ENCODE peak calls at places on chromosomes 3 and 15, in seven cellular contexts. T is AG10803, U is IMR-90, N is A549, I is A673, A is colonic mucosa, O is adrenal gland. C is an unnamed sample.

GRCh38 chr3:187017511-187018230 is 87.3 kb downstream of the ST6GAL1 start:
- DNase-seq in T (no peak), I (no peak), N (no peak), A (peak), O (no peak), U (no peak), C (no peak)

GRCh38 chr3:150292891-150293290 is 115.2 kb upstream of the TSC22D2 start:
- DNase-seq in O (no peak), U (peak), T (peak), N (no peak), I (no peak), A (no peak), C (peak)

GRCh38 chr3:59812778-59813558 is 763.1 kb upstream of the CFAP20DC start:
- DNase-seq in A (no peak), U (peak), N (no peak), I (no peak), O (no peak), T (peak), C (no peak)

GRCh38 chr15:41661078-41661528 is 898 bp downstream of the MGA start:
- DNase-seq in A (no peak), O (no peak), T (no peak), I (no peak), U (no peak), N (no peak), C (no peak)

GRCh38 chr3:116444099-116444700 is 1.1 kb downstream of the LSAMP start:
- DNase-seq in N (no peak), U (peak), I (peak), O (no peak), A (no peak), T (no peak), C (no peak)

GRCh38 chr3:55587476-55587875 is 100.4 kb upstream of the WNT5A start:
- DNase-seq in I (peak), O (no peak), T (no peak), U (peak), N (no peak), A (no peak), C (no peak)

GRCh38 chr3:188720636-188721035 is 451.1 kb upstream of the TPRG1 start:
- DNase-seq in T (peak), A (no peak), I (no peak), O (no peak), U (peak), N (peak), C (peak)

GRCh38 chr3:183244981-183245476 is 8.0 kb upstream of the B3GNT5 start:
- DNase-seq in O (no peak), I (no peak), T (no peak), A (no peak), N (no peak), U (no peak), C (no peak)

GRCh38 chr3:132417695-132418520 is 606 bp downstream of the DNAJC13 start:
- DNase-seq in O (peak), I (peak), T (peak), U (peak), N (peak), A (peak), C (peak)

GRCh38 chr3:47984089-47984759 is 32.0 kb downstream of the MAP4 start:
- DNase-seq in A (no peak), O (peak), T (peak), U (peak), N (no peak), I (peak), C (peak)

GRCh38 chr15:29934251-29934650 is 112.0 kb upstream of the TJP1 start:
- DNase-seq in I (no peak), U (peak), A (no peak), N (peak), T (peak), O (no peak), C (peak)

GRCh38 chr15:53226559-53226958 is 436.4 kb upstream of the ONECUT1 start:
- DNase-seq in N (no peak), O (no peak), T (no peak), I (no peak), U (no peak), A (no peak), C (no peak)

GRCh38 chr3:142224482-142225072 is 808 bp downstream of the GK5 start:
- DNase-seq in A (no peak), O (peak), T (peak), U (no peak), N (no peak), I (no peak), C (no peak)

GRCh38 chr15:40511472-40512133 is 40.8 kb downstream of the CHST14 start:
- DNase-seq in I (no peak), N (peak), A (peak), O (peak), T (peak), U (no peak), C (peak)

GRCh38 chr3:15051531-15051930 is 13.6 kb downstream of the MRPS25 start:
- DNase-seq in U (peak), O (peak), N (peak), T (peak), A (peak), I (peak), C (peak)

GRCh38 chr3:1037631-1038030 is 55.2 kb upstream of the CNTN6 start:
- DNase-seq in U (no peak), T (no peak), A (no peak), O (no peak), I (no peak), N (no peak), C (no peak)

GRCh38 chr3:161852744-161853143 is 356.1 kb downstream of the OTOL1 start:
- DNase-seq in A (no peak), T (no peak), O (no peak), I (no peak), U (no peak), N (no peak), C (no peak)

GRCh38 chr3:161854232-161854771 is 357.7 kb downstream of the OTOL1 start:
- DNase-seq in O (no peak), A (peak), I (peak), N (no peak), U (peak), T (peak), C (peak)

GRCh38 chr3:161851941-161852566 is 355.4 kb downstream of the OTOL1 start:
- DNase-seq in T (peak), I (peak), N (peak), O (peak), U (peak), A (peak), C (peak)
- TF ChIP-seq CTCF in T (peak), I (peak), N (peak), O (peak), U (peak), A (peak), C (peak)

DNA sequence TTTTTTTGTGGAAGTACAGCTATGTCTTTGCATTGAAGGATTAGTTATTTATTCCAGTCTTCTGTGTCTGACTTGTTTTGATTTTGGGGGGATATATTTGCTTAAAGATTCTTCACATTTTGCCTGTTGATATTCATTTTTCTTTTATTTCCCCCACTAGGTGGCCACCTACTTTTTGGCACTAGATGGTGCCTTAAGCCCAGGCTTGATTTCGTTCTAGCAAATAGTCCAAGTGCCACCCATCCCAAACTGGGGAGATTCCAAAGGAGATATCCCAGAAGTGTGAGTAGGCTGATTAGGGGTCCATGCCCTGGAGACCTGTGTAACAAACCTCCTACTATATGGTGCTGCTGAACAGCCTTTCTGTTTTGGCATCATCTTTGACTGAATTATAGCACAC is 80.0 kb upstream of the SPATA16 start:
- DNase-seq in T (peak), O (no peak), I (peak), A (no peak), U (no peak), N (peak), C (no peak)
- H3K4me3 ChIP-seq in T (no peak), O (no peak), I (no peak), A (no peak), U (no peak), N (no peak), C (no peak)

GRCh38 chr3:107431298-107432012 is 54.2 kb downstream of the CCDC54 start:
- DNase-seq in T (peak), N (peak), I (peak), U (peak), A (peak), O (peak), C (peak)
- TF ChIP-seq CTCF in T (no peak), N (no peak), I (no peak), U (no peak), A (no peak), O (no peak), C (no peak)

DNA sequence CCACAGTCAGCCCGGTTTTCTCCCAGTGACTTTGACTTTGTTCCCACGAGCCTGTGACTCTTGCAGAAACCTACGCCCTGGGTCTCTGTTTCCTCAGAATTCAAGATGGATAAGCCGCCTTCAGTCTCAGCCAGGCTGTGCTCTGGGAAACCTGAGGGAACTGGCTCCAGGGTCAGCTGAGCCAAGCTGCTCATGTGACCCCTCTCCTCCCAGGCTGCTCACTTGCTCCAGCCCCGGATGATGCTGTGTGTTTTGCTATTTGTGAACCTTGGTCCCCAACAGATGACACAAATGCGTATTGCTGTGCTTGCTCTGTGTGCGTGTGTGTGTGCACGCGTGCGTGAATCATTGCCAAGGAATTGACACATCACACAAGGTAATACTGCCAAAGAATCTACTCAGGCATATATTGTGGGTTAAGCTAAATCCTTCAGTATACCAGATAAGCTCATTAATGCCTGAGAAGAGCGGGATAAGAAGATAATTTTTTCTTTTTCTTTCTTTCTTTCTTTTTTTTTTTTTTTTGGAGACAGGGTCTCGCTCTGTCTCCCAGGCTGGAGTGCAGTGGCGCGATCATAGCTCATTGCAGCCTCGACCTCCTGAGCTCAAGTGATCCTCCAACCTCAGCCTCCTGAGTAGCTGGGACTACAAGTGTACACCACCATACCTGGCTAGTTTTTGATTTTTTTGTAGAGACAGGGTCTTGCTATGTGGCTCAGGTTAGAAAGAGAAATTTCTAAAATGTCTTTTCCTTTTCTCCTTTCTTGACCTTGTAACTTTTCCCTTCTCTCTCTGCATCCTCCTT is 29.2 kb upstream of the UMPS start:
- DNase-seq in N (no peak), O (peak), I (no peak), U (peak), T (peak), A (no peak), C (peak)
- H3K4me3 ChIP-seq in N (no peak), O (no peak), I (no peak), U (no peak), T (no peak), A (no peak), C (no peak)

DNA sequence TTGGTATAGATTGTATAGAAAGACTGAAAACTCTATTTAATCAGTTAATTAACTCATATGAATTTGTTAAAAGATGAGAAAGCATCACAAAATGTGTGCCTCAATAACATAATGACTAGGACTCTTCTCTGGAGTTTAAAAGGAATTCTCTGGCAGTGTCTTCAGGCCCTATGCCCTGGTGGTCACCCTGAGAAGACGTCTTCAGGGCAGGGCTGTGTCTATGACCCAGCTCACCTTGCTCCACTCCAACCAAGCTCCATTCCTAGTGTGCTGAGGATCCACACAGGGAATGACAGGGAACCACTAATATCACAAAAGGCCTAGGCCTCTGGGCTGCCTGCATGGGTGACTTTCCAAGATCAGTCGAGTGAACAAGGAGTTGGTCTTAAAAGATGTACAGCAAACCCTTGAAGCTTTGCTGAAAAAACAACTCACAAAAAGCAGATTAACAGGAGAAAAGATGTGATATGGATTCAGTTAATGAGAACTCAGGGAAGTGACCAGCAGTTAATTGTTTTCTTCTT is 156.6 kb downstream of the SNRK start:
- DNase-seq in T (no peak), O (no peak), N (no peak), A (no peak), U (no peak), I (no peak), C (no peak)
- TF ChIP-seq CTCF in T (no peak), O (no peak), N (no peak), A (no peak), U (no peak), I (no peak), C (no peak)

DNA sequence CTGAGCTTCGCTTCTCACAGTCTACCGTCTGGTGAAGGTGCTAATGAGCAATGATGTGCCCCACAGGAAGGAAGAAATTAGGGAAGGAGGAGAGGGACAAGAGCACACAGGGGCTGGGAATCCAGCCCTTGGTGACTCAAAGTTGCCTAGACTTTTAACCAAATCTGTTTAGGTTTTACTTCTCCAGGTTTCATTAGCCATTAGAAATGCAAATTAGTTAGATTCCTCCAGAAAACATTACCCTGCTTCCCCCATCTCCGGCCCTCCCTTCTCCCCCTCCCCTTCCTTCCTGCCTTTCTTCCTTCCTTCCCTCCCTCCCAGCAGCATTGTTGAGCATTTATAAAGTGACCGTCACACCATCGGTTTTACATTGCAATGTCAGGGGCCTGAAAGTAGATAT is 59.3 kb upstream of the UBE2E1 start:
- DNase-seq in U (no peak), T (no peak), N (no peak), A (no peak), O (no peak), I (peak), C (no peak)
- H3K4me3 ChIP-seq in U (no peak), T (no peak), N (no peak), A (no peak), O (no peak), I (no peak), C (no peak)

DNA sequence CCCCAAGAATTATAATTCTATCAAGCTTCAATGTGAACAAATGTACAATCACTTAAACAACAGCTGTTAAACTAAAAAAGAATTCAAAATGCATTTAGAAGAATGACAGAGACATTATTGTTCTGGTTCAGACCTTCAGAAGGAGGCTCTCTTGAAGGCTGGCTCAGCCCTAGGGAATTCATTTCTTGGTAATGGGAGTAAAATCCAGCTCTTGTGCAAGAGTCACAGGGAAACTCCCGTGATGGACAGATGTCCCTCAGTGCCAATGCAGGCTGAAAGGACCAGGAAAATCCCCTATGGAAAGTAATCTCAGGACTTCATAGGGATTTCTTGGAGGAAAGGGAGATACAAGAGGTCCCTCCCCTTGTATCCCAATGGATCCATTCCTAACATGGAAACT is 149.9 kb upstream of the STT3B start:
- DNase-seq in O (no peak), A (no peak), T (no peak), N (no peak), U (no peak), I (no peak), C (no peak)
- TF ChIP-seq CTCF in O (no peak), A (no peak), T (no peak), N (no peak), U (no peak), I (no peak), C (no peak)

DNA sequence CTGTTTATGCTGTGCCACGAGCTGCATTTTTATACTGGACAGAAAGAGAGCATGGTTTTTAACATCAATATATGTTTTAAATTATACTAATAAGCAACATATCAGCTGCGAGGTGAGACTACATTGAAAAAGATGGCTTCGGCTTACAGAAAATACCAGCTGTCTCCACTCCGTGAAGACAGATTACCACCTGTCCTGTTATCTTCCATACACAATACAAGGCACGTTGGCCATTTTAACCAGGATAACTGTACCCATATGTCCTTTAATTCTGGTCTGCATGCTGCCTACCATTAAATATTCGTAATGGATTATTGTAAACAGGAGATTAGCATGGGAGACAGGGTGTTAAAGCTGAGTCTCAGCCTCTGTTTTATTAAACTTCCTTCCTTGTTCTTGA is 855.6 kb downstream of the ROBO1 start:
- DNase-seq in T (no peak), U (no peak), N (no peak), O (no peak), I (peak), A (no peak), C (no peak)
- H3K4me3 ChIP-seq in T (no peak), U (no peak), N (no peak), O (no peak), I (no peak), A (no peak), C (no peak)

DNA sequence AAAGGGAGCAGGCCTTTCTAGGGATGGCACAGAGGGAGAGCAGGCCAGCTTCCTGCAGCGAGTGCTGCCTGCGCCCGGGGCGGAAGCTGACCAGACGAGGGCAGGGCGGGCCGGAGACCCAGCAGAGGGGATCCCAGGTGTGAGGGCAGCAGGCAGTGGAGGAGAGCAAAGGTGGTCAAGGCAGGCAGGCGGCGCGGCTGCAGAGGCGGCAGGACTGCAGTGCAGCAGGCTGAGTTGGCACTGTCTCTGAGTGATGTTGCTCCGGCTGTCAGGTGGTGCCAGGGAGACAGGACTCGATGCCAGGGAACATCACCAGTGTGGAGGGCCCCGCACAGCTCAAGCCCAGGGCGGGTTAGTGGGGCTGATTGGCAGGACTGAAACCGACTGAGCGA is 22.3 kb upstream of the PLXNA1 start:
- DNase-seq in I (no peak), A (no peak), T (no peak), U (no peak), N (no peak), O (peak), C (no peak)
- TF ChIP-seq CTCF in I (no peak), A (no peak), T (no peak), U (no peak), N (no peak), O (no peak), C (no peak)